ENCODE peak calls at places on chromosomes 7 and 10, in five cellular contexts. Y, C, X, N and I are unnamed samples.

GRCh38 chr10:125812128-125812527 is 10.9 kb downstream of the UROS start:
- DNase-seq in Y (no peak), C (no peak), X (no peak), N (no peak), I (no peak)

GRCh38 chr10:28996947-28997551 is 291.8 kb upstream of the LYZL1 start:
- DNase-seq in Y (no peak), C (no peak), X (no peak), N (no peak), I (no peak)

GRCh38 chr7:142867398-142868187 is 12.7 kb downstream of the EPHB6 start:
- DNase-seq in Y (no peak), C (no peak), X (no peak), N (peak; percentile 41), I (no peak)

GRCh38 chr10:20855398-20856038 is 41.6 kb downstream of the NEBL start:
- DNase-seq in Y (no peak), C (no peak), X (no peak), N (no peak), I (no peak)

GRCh38 chr10:29621161-29621560 is 13.6 kb downstream of the SVIL start:
- DNase-seq in Y (no peak), C (no peak), X (no peak), N (peak; percentile 72), I (no peak)

GRCh38 chr7:2355079-2356008 is 717 bp downstream of the EIF3B start:
- DNase-seq in Y (no peak), C (no peak), X (no peak), N (peak; percentile 54), I (peak; percentile 15)

GRCh38 chr10:95907454-95908253 is at the start of gene CC2D2B:
- DNase-seq in Y (peak; percentile 59), C (peak; percentile 56), X (peak; percentile 73), N (peak; percentile 90), I (peak; percentile 90)

GRCh38 chr7:80240265-80241025 is 105.8 kb downstream of the GNAI1 start:
- DNase-seq in Y (no peak), C (no peak), X (no peak), N (no peak), I (no peak)

GRCh38 chr7:55174456-55174855 is 155.6 kb downstream of the EGFR start:
- DNase-seq in Y (no peak), C (no peak), X (no peak), N (no peak), I (no peak)

GRCh38 chr10:59346321-59346720 is 16.0 kb downstream of the FAM13C start:
- DNase-seq in Y (no peak), C (no peak), X (no peak), N (no peak), I (no peak)

GRCh38 chr7:74010407-74010806 is 17.6 kb upstream of the ELN start:
- DNase-seq in Y (no peak), C (no peak), X (no peak), N (peak; percentile 38), I (no peak)

GRCh38 chr7:154433632-154434598 is 381.7 kb downstream of the DPP6 start:
- DNase-seq in Y (no peak), C (no peak), X (no peak), N (no peak), I (no peak)

GRCh38 chr10:2798340-2798739 is 269.0 kb upstream of the PFKP start:
- DNase-seq in Y (no peak), C (no peak), X (no peak), N (peak; percentile 64), I (no peak)

GRCh38 chr10:11176746-11177145 is 159.1 kb downstream of the CELF2 start:
- DNase-seq in Y (peak; percentile 49), C (peak; percentile 55), X (no peak), N (no peak), I (no peak)